ENCODE peak calls at places on chromosome 1, in five cellular contexts. M is SK-N-SH, K is K562, D is GM12878, G is HepG2. O is an unnamed sample.

GRCh38 chr1:174858301-174858700 is 141.4 kb upstream of the CACYBP start:
- DNase-seq in M (no peak), K (no peak), D (no peak), G (no peak), O (no peak)

GRCh38 chr1:182646739-182647138 is 37.6 kb downstream of the RGS8 start:
- DNase-seq in M (no peak), K (no peak), D (no peak), G (no peak), O (no peak)

GRCh38 chr1:101283443-101283842 is 46.6 kb downstream of the S1PR1 start:
- DNase-seq in M (no peak), K (peak), D (no peak), G (no peak), O (no peak)

GRCh38 chr1:23957096-23957495 is 2.5 kb upstream of the PNRC2 start:
- DNase-seq in M (peak), K (no peak), D (no peak), G (no peak), O (no peak)

GRCh38 chr1:24417681-24418080 is 2.1 kb downstream of the NIPAL3 start:
- DNase-seq in M (no peak), K (no peak), D (no peak), G (no peak), O (no peak)

GRCh38 chr1:200139661-200140250 is 112.2 kb downstream of the NR5A2 start:
- DNase-seq in M (peak), K (peak), D (no peak), G (peak), O (peak)

GRCh38 chr1:53311909-53312305 is 16.0 kb downstream of the LRP8 start:
- DNase-seq in M (peak), K (no peak), D (no peak), G (no peak), O (no peak)

GRCh38 chr1:155499953-155500621 is 62.5 kb downstream of the ASH1L start:
- DNase-seq in M (peak), K (no peak), D (peak), G (no peak), O (peak)

GRCh38 chr1:3577300-3577699 is 34.0 kb downstream of the MEGF6 start:
- DNase-seq in M (peak), K (no peak), D (no peak), G (no peak), O (no peak)

GRCh38 chr1:91523462-91523861 is 22.8 kb downstream of the CDC7 start:
- DNase-seq in M (no peak), K (no peak), D (peak), G (no peak), O (no peak)

DNA sequence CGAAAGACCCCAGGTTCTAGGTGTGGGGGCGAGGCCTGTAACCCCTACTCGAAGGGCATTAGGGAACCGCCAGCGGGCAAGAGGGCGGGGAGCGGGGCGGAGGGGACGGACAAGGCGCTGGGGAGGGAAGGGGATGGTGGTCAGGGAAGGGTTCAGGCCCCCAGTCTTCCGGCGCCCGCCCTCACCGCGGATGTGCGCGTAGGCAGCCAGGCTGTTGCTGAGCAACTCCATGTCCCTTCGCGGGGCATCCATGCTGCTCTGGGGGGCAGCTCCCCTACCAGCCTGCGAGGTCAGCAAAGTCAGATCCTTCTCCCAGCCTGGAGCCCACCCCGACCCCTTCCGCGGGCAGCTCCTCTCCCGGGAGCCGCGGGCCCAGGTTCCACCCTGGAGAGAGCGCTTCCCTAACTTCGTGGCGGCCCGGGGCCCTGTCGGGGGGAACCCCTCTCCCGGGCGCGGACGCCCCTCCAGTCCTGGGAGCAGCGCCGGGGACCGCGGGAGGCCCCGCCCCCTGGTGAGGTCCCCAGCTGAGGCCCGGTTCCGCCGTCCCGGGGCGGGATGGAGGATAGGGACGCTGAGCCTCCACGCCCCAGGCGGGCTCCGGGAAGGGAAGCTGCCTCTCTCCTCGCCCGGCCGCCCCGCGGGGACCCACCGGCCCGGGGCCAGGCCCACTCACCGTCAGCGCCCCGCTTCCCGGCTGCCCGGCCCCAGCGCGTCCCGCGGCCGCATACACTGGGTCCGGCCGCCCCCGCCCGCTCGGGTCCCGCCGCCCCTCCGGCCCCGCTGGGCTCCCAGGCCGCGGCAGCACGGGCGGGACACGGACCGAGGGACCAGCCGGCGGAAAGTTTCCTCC is 434 bp downstream of the EVA1B start:
- DNase-seq in M (peak), K (peak), D (no peak), G (no peak), O (no peak)
- TF ChIP-seq FOXM1 in M (no peak), K (no peak), D (no peak), G (no peak), O (no peak)

DNA sequence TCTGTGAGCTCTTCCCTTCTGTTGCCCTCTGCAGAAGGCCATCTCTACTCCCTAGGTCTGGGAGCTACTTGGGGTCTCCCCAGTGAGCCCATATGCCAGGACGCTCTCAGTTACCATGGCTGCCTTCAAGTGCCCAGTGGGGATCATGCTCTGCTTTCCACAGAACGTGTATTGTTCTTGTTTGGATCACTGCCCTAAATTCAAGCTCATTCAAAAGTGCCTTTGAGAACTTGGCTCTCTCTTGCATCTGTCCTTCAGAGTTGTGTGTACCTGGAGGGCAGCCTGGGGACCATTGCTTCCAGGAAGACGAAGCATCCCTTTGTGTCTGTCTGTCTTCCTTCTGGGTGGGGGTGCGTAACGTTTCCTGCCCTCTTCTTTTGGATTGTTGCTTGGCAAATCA is 97.6 kb upstream of the TSPAN2 start:
- DNase-seq in M (no peak), K (no peak), D (no peak), G (no peak), O (no peak)
- TF ChIP-seq FOXM1 in M (no peak), K (no peak), D (no peak), G (no peak), O (no peak)

GRCh38 chr1:75461808-75462325 is 149.0 kb downstream of the SLC44A5 start:
- DNase-seq in M (no peak), K (no peak), D (no peak), G (no peak), O (no peak)
- TF ChIP-seq FOXM1 in M (no peak), K (no peak), D (no peak), G (no peak), O (no peak)

GRCh38 chr1:193355179-193355578 is 168.8 kb upstream of the B3GALT2 start:
- DNase-seq in M (no peak), K (no peak), D (no peak), G (peak), O (no peak)
- TF ChIP-seq FOXM1 in M (no peak), K (no peak), D (no peak), G (no peak), O (no peak)

GRCh38 chr1:236534164-236534651 is 10.4 kb downstream of the LGALS8 start:
- DNase-seq in M (no peak), K (no peak), D (no peak), G (no peak), O (no peak)
- TF ChIP-seq FOXM1 in M (no peak), K (no peak), D (no peak), G (no peak), O (no peak)

GRCh38 chr1:178512566-178513277 is at the start of gene TEX35:
- DNase-seq in M (no peak), K (no peak), D (no peak), G (no peak), O (no peak)

GRCh38 chr1:178510155-178510554 is 2.8 kb upstream of the TEX35 start:
- DNase-seq in M (no peak), K (no peak), D (no peak), G (no peak), O (no peak)

GRCh38 chr1:178506669-178507068 is 6.2 kb upstream of the TEX35 start:
- DNase-seq in M (no peak), K (peak), D (no peak), G (no peak), O (no peak)

GRCh38 chr1:178506177-178506576 is 6.7 kb upstream of the TEX35 start:
- DNase-seq in M (no peak), K (no peak), D (no peak), G (no peak), O (no peak)

DNA sequence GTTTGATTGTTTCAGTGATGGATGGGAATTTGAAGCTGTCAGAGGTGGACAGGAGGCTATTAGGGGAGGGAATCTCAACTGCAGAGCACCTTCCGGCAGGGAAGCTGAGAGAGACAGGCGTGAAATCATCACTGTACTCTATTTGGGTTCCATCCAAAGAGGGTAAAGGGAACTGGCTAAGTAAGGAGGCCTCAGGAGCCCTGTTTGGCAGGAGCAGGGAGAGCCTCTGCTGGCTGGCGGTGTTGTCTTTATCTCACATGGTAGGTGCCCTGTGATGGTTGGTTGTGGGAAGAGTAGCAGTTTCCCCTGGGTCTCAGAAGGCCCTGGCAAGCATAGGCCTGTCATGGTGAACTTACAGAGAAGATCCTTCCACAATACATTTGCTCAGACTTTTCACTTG is 3.3 kb upstream of the TEX35 start:
- DNase-seq in M (no peak), K (no peak), D (no peak), G (no peak), O (no peak)
- TF ChIP-seq FOXM1 in M (no peak), K (no peak), D (no peak), G (no peak), O (no peak)

GRCh38 chr1:234887026-234887910 is 241.4 kb downstream of the TOMM20 start:
- DNase-seq in M (no peak), K (no peak), D (no peak), G (no peak), O (no peak)

GRCh38 chr1:234885601-234886000 is 243.0 kb downstream of the TOMM20 start:
- DNase-seq in M (no peak), K (no peak), D (no peak), G (no peak), O (no peak)

GRCh38 chr1:234884006-234884405 is 244.6 kb downstream of the TOMM20 start:
- DNase-seq in M (no peak), K (no peak), D (no peak), G (no peak), O (no peak)

GRCh38 chr1:234884701-234885100 is 243.9 kb downstream of the TOMM20 start:
- DNase-seq in M (no peak), K (no peak), D (no peak), G (no peak), O (no peak)

GRCh38 chr1:234886081-234886874 is 242.4 kb downstream of the TOMM20 start:
- DNase-seq in M (no peak), K (no peak), D (no peak), G (no peak), O (no peak)
- TF ChIP-seq FOXM1 in M (no peak), K (no peak), D (no peak), G (no peak), O (no peak)

GRCh38 chr1:116951175-116951935 is 41.6 kb downstream of the PTGFRN start:
- DNase-seq in M (no peak), K (no peak), D (no peak), G (no peak), O (no peak)

GRCh38 chr1:116957646-116958045 is 43.9 kb upstream of the CD101 start:
- DNase-seq in M (no peak), K (no peak), D (no peak), G (no peak), O (no peak)

GRCh38 chr1:116958110-116958509 is 43.5 kb upstream of the CD101 start:
- DNase-seq in M (no peak), K (no peak), D (no peak), G (no peak), O (no peak)

GRCh38 chr1:116956378-116956777 is 45.2 kb upstream of the CD101 start:
- DNase-seq in M (no peak), K (no peak), D (no peak), G (no peak), O (no peak)

GRCh38 chr1:116954450-116954849 is 44.7 kb downstream of the PTGFRN start:
- DNase-seq in M (no peak), K (no peak), D (no peak), G (no peak), O (no peak)
- TF ChIP-seq FOXM1 in M (no peak), K (no peak), D (no peak), G (no peak), O (no peak)

DNA sequence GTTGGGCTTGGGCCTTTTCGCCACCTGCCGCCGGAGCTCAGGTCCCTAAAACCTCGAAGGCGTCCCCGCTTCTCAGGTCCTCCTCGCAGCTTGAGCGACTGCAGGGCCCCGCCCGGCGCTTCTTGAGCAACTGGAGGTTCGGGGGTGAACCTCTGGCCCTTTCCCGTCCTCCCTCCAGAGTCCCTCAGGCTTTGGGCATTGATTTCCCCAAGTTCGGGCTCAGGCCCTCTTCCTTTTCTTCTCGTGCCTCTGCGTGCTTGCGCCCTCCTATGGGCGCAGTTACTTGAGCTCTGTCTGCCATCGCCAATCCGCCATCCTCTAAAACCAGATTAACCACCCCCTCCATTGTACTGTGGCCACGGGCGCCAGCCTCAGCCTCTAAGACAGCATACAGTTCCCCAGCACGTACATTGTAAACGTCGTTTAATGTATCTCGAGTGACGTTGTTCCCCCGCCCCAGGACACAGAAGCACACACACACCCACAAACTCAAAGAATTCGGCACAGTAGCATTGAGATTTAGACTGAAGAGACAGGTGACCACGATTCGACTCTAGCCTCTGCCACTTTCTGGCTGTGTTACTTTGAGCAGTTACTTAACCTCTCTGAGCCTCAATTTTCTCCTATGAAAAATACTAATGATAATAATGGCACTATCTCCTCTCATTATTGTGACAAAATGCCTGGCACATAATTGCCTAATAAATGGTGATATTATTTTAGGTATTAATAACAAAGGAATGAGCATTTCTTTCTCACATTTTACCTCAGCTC is 22.6 kb downstream of the BTG2 start:
- DNase-seq in M (peak), K (peak), D (no peak), G (no peak), O (peak)
- TF ChIP-seq FOXM1 in M (no peak), K (no peak), D (no peak), G (no peak), O (no peak)

GRCh38 chr1:118988186-118989005 is at the start of gene TBX15:
- DNase-seq in M (no peak), K (no peak), D (no peak), G (no peak), O (no peak)
- TF ChIP-seq FOXM1 in M (no peak), K (no peak), D (no peak), G (no peak), O (no peak)